ENCODE peak calls at places on chromosomes 11 and 22, in five cellular contexts. One of them, this sample, is unnamed.
A peak's percentile ranks its signal among the peaks of the same experiment; 100 is the strongest.

GRCh38 chr11:69005183-69005630 is 7.8 kb downstream of the MRGPRF start:
- DNase-seq in amniotic stem cell: no peak
- DNase-seq in fibroblast of mammary gland: no peak
- DNase-seq in ACHN: no peak
- DNase-seq in kidney tubule cell: no peak
- DNase-seq in this sample: no peak

GRCh38 chr22:29231971-29232959 is 26.6 kb downstream of the EMID1 start:
- DNase-seq in ACHN: no peak
- DNase-seq in amniotic stem cell: no peak
- DNase-seq in kidney tubule cell: no peak
- DNase-seq in fibroblast of mammary gland: no peak
- DNase-seq in this sample: no peak

GRCh38 chr11:34044664-34045485 is 6.7 kb upstream of the CAPRIN1 start:
- DNase-seq in ACHN: no peak
- DNase-seq in amniotic stem cell: peak; percentile 72
- DNase-seq in kidney tubule cell: peak; percentile 73
- DNase-seq in fibroblast of mammary gland: peak; percentile 93
- DNase-seq in this sample: peak; percentile 74

GRCh38 chr11:35160902-35161585 is 22.1 kb downstream of the CD44 start:
- DNase-seq in ACHN: no peak
- DNase-seq in fibroblast of mammary gland: no peak
- DNase-seq in amniotic stem cell: no peak
- DNase-seq in kidney tubule cell: no peak
- DNase-seq in this sample: peak; percentile 69

GRCh38 chr22:37173709-37174108 is 14.3 kb downstream of the C1QTNF6 start:
- DNase-seq in fibroblast of mammary gland: peak; percentile 93
- DNase-seq in kidney tubule cell: no peak
- DNase-seq in ACHN: no peak
- DNase-seq in amniotic stem cell: no peak
- DNase-seq in this sample: peak; percentile 34

GRCh38 chr22:23105919-23106853 is 35.6 kb downstream of the RSPH14 start:
- DNase-seq in fibroblast of mammary gland: no peak
- DNase-seq in kidney tubule cell: no peak
- DNase-seq in amniotic stem cell: no peak
- DNase-seq in ACHN: no peak
- DNase-seq in this sample: no peak

GRCh38 chr11:3109921-3110706 is 52.9 kb upstream of the CARS1 start:
- DNase-seq in amniotic stem cell: no peak
- DNase-seq in ACHN: peak; percentile 28
- DNase-seq in kidney tubule cell: peak; percentile 37
- DNase-seq in fibroblast of mammary gland: peak; percentile 46
- DNase-seq in this sample: no peak

GRCh38 chr22:50489363-50490243 is 2.9 kb downstream of the MIOX start:
- DNase-seq in ACHN: no peak
- DNase-seq in kidney tubule cell: no peak
- DNase-seq in amniotic stem cell: no peak
- DNase-seq in fibroblast of mammary gland: no peak
- DNase-seq in this sample: no peak

GRCh38 chr11:130243816-130244215 is 70.9 kb downstream of the ZBTB44 start:
- DNase-seq in amniotic stem cell: no peak
- DNase-seq in kidney tubule cell: no peak
- DNase-seq in ACHN: no peak
- DNase-seq in fibroblast of mammary gland: no peak
- DNase-seq in this sample: no peak

GRCh38 chr22:44143596-44143995 is 37.1 kb upstream of the PARVG start:
- DNase-seq in amniotic stem cell: no peak
- DNase-seq in kidney tubule cell: no peak
- DNase-seq in fibroblast of mammary gland: no peak
- DNase-seq in ACHN: no peak
- DNase-seq in this sample: no peak

GRCh38 chr22:42963231-42963595 is 51.7 kb downstream of the PACSIN2 start:
- DNase-seq in amniotic stem cell: no peak
- DNase-seq in fibroblast of mammary gland: no peak
- DNase-seq in ACHN: no peak
- DNase-seq in kidney tubule cell: no peak
- DNase-seq in this sample: no peak

GRCh38 chr11:7081441-7081840 is 7.4 kb upstream of the RBMXL2 start:
- DNase-seq in ACHN: no peak
- DNase-seq in kidney tubule cell: no peak
- DNase-seq in amniotic stem cell: no peak
- DNase-seq in fibroblast of mammary gland: no peak
- DNase-seq in this sample: no peak

GRCh38 chr11:12132790-12133145 is 22.4 kb downstream of the MICAL2 start:
- DNase-seq in ACHN: no peak
- DNase-seq in kidney tubule cell: no peak
- DNase-seq in fibroblast of mammary gland: no peak
- DNase-seq in amniotic stem cell: no peak
- DNase-seq in this sample: no peak

GRCh38 chr11:46242462-46242960 is 35.0 kb upstream of the CREB3L1 start:
- DNase-seq in ACHN: peak; percentile 14
- DNase-seq in fibroblast of mammary gland: no peak
- DNase-seq in amniotic stem cell: no peak
- DNase-seq in kidney tubule cell: no peak
- DNase-seq in this sample: no peak

GRCh38 chr11:9565822-9566560 is 7.5 kb upstream of the WEE1 start:
- DNase-seq in ACHN: peak; percentile 99
- DNase-seq in fibroblast of mammary gland: peak; percentile 100
- DNase-seq in kidney tubule cell: peak; percentile 100
- DNase-seq in amniotic stem cell: peak; percentile 98
- DNase-seq in this sample: peak; percentile 100

GRCh38 chr22:33835196-33835788 is 85.0 kb downstream of the LARGE1 start:
- DNase-seq in amniotic stem cell: no peak
- DNase-seq in ACHN: no peak
- DNase-seq in kidney tubule cell: no peak
- DNase-seq in fibroblast of mammary gland: no peak
- DNase-seq in this sample: no peak

GRCh38 chr22:48615171-48616008 is 1212.3 kb downstream of the BRD1 start:
- DNase-seq in amniotic stem cell: no peak
- DNase-seq in ACHN: no peak
- DNase-seq in kidney tubule cell: no peak
- DNase-seq in fibroblast of mammary gland: no peak
- DNase-seq in this sample: no peak

GRCh38 chr11:13261600-13262061 is 16.0 kb upstream of the BMAL1 start:
- DNase-seq in amniotic stem cell: peak; percentile 52
- DNase-seq in ACHN: peak; percentile 86
- DNase-seq in kidney tubule cell: peak; percentile 95
- DNase-seq in fibroblast of mammary gland: peak; percentile 93
- DNase-seq in this sample: peak; percentile 88

GRCh38 chr11:106950067-106950491 is 68.2 kb downstream of the GUCY1A2 start:
- DNase-seq in amniotic stem cell: no peak
- DNase-seq in kidney tubule cell: peak; percentile 17
- DNase-seq in fibroblast of mammary gland: no peak
- DNase-seq in ACHN: no peak
- DNase-seq in this sample: no peak

GRCh38 chr11:44014968-44015623 is 32.7 kb upstream of the ACCSL start:
- DNase-seq in fibroblast of mammary gland: peak; percentile 85
- DNase-seq in kidney tubule cell: no peak
- DNase-seq in amniotic stem cell: no peak
- DNase-seq in ACHN: no peak
- DNase-seq in this sample: peak; percentile 21

GRCh38 chr11:72314600-72315386 is 70.8 kb upstream of the PHOX2A start:
- DNase-seq in kidney tubule cell: no peak
- DNase-seq in ACHN: no peak
- DNase-seq in amniotic stem cell: no peak
- DNase-seq in fibroblast of mammary gland: no peak
- DNase-seq in this sample: no peak

GRCh38 chr11:27174026-27174425 is 133.4 kb downstream of the BBOX1 start:
- DNase-seq in fibroblast of mammary gland: no peak
- DNase-seq in amniotic stem cell: no peak
- DNase-seq in ACHN: no peak
- DNase-seq in kidney tubule cell: no peak
- DNase-seq in this sample: no peak

GRCh38 chr11:69451289-69451688 is 30.2 kb upstream of the LINC01488 start:
- DNase-seq in amniotic stem cell: no peak
- DNase-seq in fibroblast of mammary gland: no peak
- DNase-seq in kidney tubule cell: no peak
- DNase-seq in ACHN: no peak
- DNase-seq in this sample: no peak

GRCh38 chr22:28142361-28142801 is 223.3 kb upstream of the PITPNB start:
- DNase-seq in kidney tubule cell: peak; percentile 70
- DNase-seq in amniotic stem cell: peak; percentile 49
- DNase-seq in ACHN: peak; percentile 43
- DNase-seq in fibroblast of mammary gland: peak; percentile 92
- DNase-seq in this sample: peak; percentile 68

GRCh38 chr22:23069502-23070357 is 589 bp upstream of the GNAZ start:
- DNase-seq in ACHN: peak; percentile 85
- DNase-seq in amniotic stem cell: peak; percentile 79
- DNase-seq in fibroblast of mammary gland: peak; percentile 73
- DNase-seq in kidney tubule cell: peak; percentile 90
- DNase-seq in this sample: peak; percentile 63

GRCh38 chr11:12727556-12728070 is 53.4 kb downstream of the TEAD1 start:
- DNase-seq in kidney tubule cell: no peak
- DNase-seq in ACHN: no peak
- DNase-seq in amniotic stem cell: no peak
- DNase-seq in fibroblast of mammary gland: no peak
- DNase-seq in this sample: no peak

GRCh38 chr11:68282141-68282860 is 10.5 kb upstream of the C11orf24 start:
- DNase-seq in ACHN: no peak
- DNase-seq in amniotic stem cell: no peak
- DNase-seq in fibroblast of mammary gland: no peak
- DNase-seq in kidney tubule cell: no peak
- DNase-seq in this sample: no peak

GRCh38 chr22:39634530-39635399 is 64.2 kb downstream of the CACNA1I start:
- DNase-seq in fibroblast of mammary gland: peak; percentile 90
- DNase-seq in amniotic stem cell: peak; percentile 71
- DNase-seq in kidney tubule cell: peak; percentile 91
- DNase-seq in ACHN: peak; percentile 85
- DNase-seq in this sample: peak; percentile 67

GRCh38 chr11:33040127-33040861 is 922 bp downstream of the TCP11L1 start:
- DNase-seq in amniotic stem cell: no peak
- DNase-seq in kidney tubule cell: peak; percentile 25
- DNase-seq in ACHN: no peak
- DNase-seq in fibroblast of mammary gland: peak; percentile 48
- DNase-seq in this sample: no peak